ENCODE peak calls at places on chromosomes 13 and 19, in nine cellular contexts. T is type B pancreatic cell; U is transverse colon; D is HEK293T; P is ascending aorta; W is naive thymus-derived CD8-positive, alpha-beta T cell; S is amniotic stem cell; Z is iris pigment epithelial cell; E is fibroblast of the aortic adventitia. I is an unnamed sample.

GRCh38 chr19:45638930-45639729 is at the start of gene EML2:
- DNase-seq in S (no peak), D (no peak), W (peak), E (no peak), Z (peak), T (peak), U (peak), P (no peak), I (no peak)

GRCh38 chr19:51607077-51607476 is 23.1 kb downstream of the SIGLEC5 start:
- DNase-seq in U (peak), W (no peak), Z (no peak), E (no peak), P (no peak), S (no peak), T (no peak), D (no peak), I (no peak)

GRCh38 chr19:40006273-40006691 is 9.4 kb downstream of the ZNF546 start:
- DNase-seq in U (no peak), T (no peak), P (no peak), W (no peak), D (no peak), Z (peak), S (no peak), E (peak), I (no peak)

GRCh38 chr13:108214511-108215383 is 589 bp downstream of the LIG4 start:
- DNase-seq in U (no peak), Z (peak), E (no peak), T (no peak), P (no peak), S (no peak), W (no peak), D (no peak), I (peak)

GRCh38 chr19:3792114-3792513 is 5.9 kb upstream of the MATK start:
- DNase-seq in W (no peak), S (no peak), E (no peak), U (no peak), D (no peak), P (no peak), T (no peak), Z (no peak), I (no peak)

GRCh38 chr19:31285744-31286143 is 63.5 kb downstream of the TSHZ3 start:
- DNase-seq in T (no peak), U (no peak), P (no peak), W (no peak), Z (peak), D (no peak), S (no peak), E (peak), I (no peak)

GRCh38 chr13:110485604-110486003 is 75.9 kb downstream of the RAB20 start:
- DNase-seq in T (no peak), W (no peak), S (no peak), E (no peak), U (no peak), P (no peak), D (no peak), Z (peak), I (peak)

GRCh38 chr19:38647966-38648788 is 728 bp downstream of the ACTN4 start:
- DNase-seq in U (no peak), E (peak), P (no peak), D (no peak), Z (no peak), W (no peak), T (no peak), S (no peak), I (no peak)

GRCh38 chr19:16577531-16578052 is 5.4 kb upstream of the SLC35E1 start:
- DNase-seq in D (no peak), W (no peak), U (no peak), E (no peak), Z (no peak), S (no peak), P (no peak), T (no peak), I (no peak)

GRCh38 chr19:32364040-32364439 is 18.6 kb downstream of the ZNF507 start:
- DNase-seq in E (no peak), U (no peak), S (no peak), W (no peak), T (no peak), Z (no peak), P (no peak), D (no peak), I (no peak)

GRCh38 chr19:41545547-41545946 is 30.4 kb upstream of the CEACAM21 start:
- DNase-seq in D (no peak), T (no peak), U (no peak), Z (no peak), S (no peak), P (no peak), E (no peak), W (no peak), I (no peak)

GRCh38 chr13:44364601-44365000 is 9.0 kb upstream of the SERP2 start:
- DNase-seq in T (no peak), D (no peak), E (peak), U (no peak), W (no peak), S (no peak), Z (peak), P (no peak), I (no peak)

GRCh38 chr13:24087611-24088235 is 72.8 kb upstream of the SPATA13 start:
- DNase-seq in W (no peak), E (no peak), D (no peak), Z (no peak), U (peak), P (no peak), T (no peak), S (no peak), I (no peak)

GRCh38 chr13:34933349-34933748 is 8.7 kb upstream of the NBEA start:
- DNase-seq in D (no peak), P (no peak), W (no peak), S (no peak), T (no peak), Z (no peak), U (no peak), E (no peak), I (no peak)

GRCh38 chr19:18294467-18294864 is 13.0 kb upstream of the JUND start:
- DNase-seq in P (peak), U (peak), T (no peak), S (no peak), W (peak), E (no peak), Z (no peak), D (no peak), I (no peak)

GRCh38 chr19:47309038-47309437 is 623 bp upstream of the C5AR1 start:
- DNase-seq in Z (no peak), T (no peak), E (peak), S (no peak), U (no peak), P (no peak), D (no peak), W (no peak), I (no peak)

GRCh38 chr13:32857689-32858088 is 158.5 kb upstream of the KL start:
- DNase-seq in W (no peak), P (no peak), D (no peak), E (no peak), Z (no peak), T (no peak), S (no peak), U (no peak), I (no peak)

GRCh38 chr13:46113596-46113995 is 8.8 kb upstream of the CPB2 start:
- DNase-seq in T (no peak), E (no peak), W (no peak), P (no peak), U (no peak), D (no peak), S (no peak), Z (peak), I (no peak)

GRCh38 chr19:50835785-50836542 is 2.6 kb upstream of the KLK15 start:
- DNase-seq in T (peak), P (no peak), S (no peak), D (peak), E (peak), U (peak), W (peak), Z (peak), I (no peak)

GRCh38 chr13:50693755-50694154 is 149.7 kb downstream of the DLEU7 start:
- DNase-seq in U (no peak), Z (peak), T (no peak), E (peak), P (no peak), W (no peak), D (no peak), S (no peak), I (no peak)

GRCh38 chr13:89740994-89741678 is 1606.4 kb upstream of the MIR17HG start:
- DNase-seq in W (no peak), S (no peak), U (no peak), E (no peak), P (no peak), Z (no peak), T (no peak), D (no peak), I (no peak)

GRCh38 chr19:963401-964022 is 20.6 kb upstream of the WDR18 start:
- DNase-seq in T (no peak), E (no peak), W (no peak), D (no peak), Z (no peak), U (no peak), P (no peak), S (no peak), I (no peak)

GRCh38 chr13:60584976-60585375 is 188.0 kb downstream of the TDRD3 start:
- DNase-seq in T (no peak), U (no peak), S (no peak), D (no peak), P (no peak), Z (peak), W (no peak), E (peak), I (peak)

GRCh38 chr19:36266375-36266961 is 51.6 kb downstream of the ZNF146 start:
- DNase-seq in T (peak), S (no peak), U (no peak), P (no peak), W (no peak), D (no peak), Z (no peak), E (no peak), I (no peak)

GRCh38 chr13:74574964-74575728 is 440.9 kb upstream of the KLF12 start:
- DNase-seq in S (no peak), D (peak), Z (no peak), T (no peak), E (no peak), W (peak), U (no peak), P (no peak), I (no peak)